ENCODE peak calls at places on chromosomes 7 and 10, in ten cellular contexts. X, F, S, L, Z, G, O, P, M and A are unnamed samples.

GRCh38 chr7:2521341-2521745 is 1.8 kb downstream of the LFNG start:
- DNase-seq in X (no peak), F (no peak), S (no peak), L (no peak), Z (peak), G (no peak), O (no peak), P (no peak), M (peak), A (no peak)

GRCh38 chr10:127679642-127680255 is 57.2 kb upstream of the FOXI2 start:
- DNase-seq in X (no peak), F (no peak), S (no peak), L (no peak), Z (no peak), G (no peak), O (no peak), P (no peak), M (no peak), A (no peak)

GRCh38 chr7:27198871-27199801 is 755 bp downstream of the HOXA13 start:
- DNase-seq in X (no peak), F (peak), S (no peak), L (peak), Z (no peak), G (no peak), O (peak), P (no peak), M (peak), A (no peak)

GRCh38 chr10:42753507-42754154 is 29.0 kb upstream of the BMS1 start:
- DNase-seq in X (no peak), F (no peak), S (peak), L (no peak), Z (no peak), G (no peak), O (peak), P (no peak), M (no peak), A (peak)

GRCh38 chr7:147088916-147089315 is 972.3 kb downstream of the CNTNAP2 start:
- DNase-seq in X (no peak), F (no peak), S (no peak), L (peak), Z (no peak), G (no peak), O (no peak), P (no peak), M (no peak), A (no peak)

GRCh38 chr10:32077896-32078295 is 21.7 kb upstream of the KIF5B start:
- DNase-seq in X (no peak), F (peak), S (no peak), L (peak), Z (no peak), G (no peak), O (peak), P (no peak), M (peak), A (peak)

GRCh38 chr10:133453516-133454203 is at the start of gene SCART1:
- DNase-seq in X (no peak), F (no peak), S (no peak), L (no peak), Z (no peak), G (no peak), O (peak), P (no peak), M (no peak), A (no peak)

GRCh38 chr7:140653319-140654108 is 12.9 kb upstream of the DENND2A start:
- DNase-seq in X (no peak), F (peak), S (peak), L (peak), Z (peak), G (no peak), O (peak), P (no peak), M (peak), A (peak)

GRCh38 chr10:129993621-129994020 is 29.5 kb upstream of the EBF3 start:
- DNase-seq in X (no peak), F (no peak), S (no peak), L (no peak), Z (no peak), G (no peak), O (no peak), P (no peak), M (peak), A (no peak)

GRCh38 chr7:151721236-151721635 is 155.7 kb downstream of the PRKAG2 start:
- DNase-seq in X (no peak), F (no peak), S (no peak), L (no peak), Z (no peak), G (no peak), O (no peak), P (no peak), M (no peak), A (no peak)

GRCh38 chr7:17233643-17234397 is 64.6 kb upstream of the AHR start:
- DNase-seq in X (no peak), F (no peak), S (peak), L (peak), Z (no peak), G (peak), O (no peak), P (peak), M (peak), A (no peak)

GRCh38 chr10:54650547-54650946 is 150.5 kb downstream of the PCDH15 start:
- DNase-seq in X (no peak), F (no peak), S (no peak), L (no peak), Z (no peak), G (no peak), O (no peak), P (no peak), M (no peak), A (no peak)

GRCh38 chr7:118418433-118418832 is 193.9 kb downstream of the ANKRD7 start:
- DNase-seq in X (no peak), F (no peak), S (no peak), L (no peak), Z (no peak), G (no peak), O (no peak), P (no peak), M (no peak), A (no peak)

GRCh38 chr10:106438386-106438785 is 726.1 kb downstream of the SORCS1 start:
- DNase-seq in X (no peak), F (no peak), S (no peak), L (no peak), Z (no peak), G (no peak), O (no peak), P (no peak), M (no peak), A (no peak)

GRCh38 chr10:132793213-132793612 is 7.3 kb upstream of the NKX6-2 start:
- DNase-seq in X (no peak), F (no peak), S (no peak), L (no peak), Z (no peak), G (no peak), O (no peak), P (no peak), M (no peak), A (no peak)

GRCh38 chr7:151699147-151699546 is 177.8 kb downstream of the PRKAG2 start:
- DNase-seq in X (no peak), F (peak), S (no peak), L (peak), Z (no peak), G (no peak), O (no peak), P (no peak), M (peak), A (no peak)